ENCODE peak calls at places on chromosomes 5 and 9, in nine cellular contexts. O is IMR-90, E is neuronal stem cell, N is NCI-H446 treated with DMSO at 0.1 percent for 48 hours, C is MV-4-11, U is NCI-H2029 treated with DMSO at 0.1 percent for 48 hours, F is germinal center, G is G401, M is HT1080. P is an unnamed sample.

GRCh38 chr9:108383801-108384200 is 472.0 kb downstream of the ACTL7B start:
- DNase-seq in F (no peak), E (no peak), M (no peak), U (no peak), C (no peak), O (peak), G (no peak), N (no peak), P (no peak)

GRCh38 chr5:160470437-160471341 is 49.0 kb downstream of the PTTG1 start:
- DNase-seq in N (no peak), E (no peak), O (peak), G (no peak), C (peak), M (no peak), U (no peak), F (no peak), P (no peak)

GRCh38 chr9:126700296-126700695 is 86.6 kb downstream of the LMX1B start:
- DNase-seq in U (no peak), N (no peak), M (no peak), G (no peak), O (no peak), E (no peak), C (no peak), F (no peak), P (no peak)

GRCh38 chr5:124952566-124952965 is 206.1 kb upstream of the ZNF608 start:
- DNase-seq in U (no peak), G (no peak), M (no peak), F (peak), E (no peak), N (no peak), C (peak), O (no peak), P (peak)

GRCh38 chr9:119955276-119955675 is 586.0 kb upstream of the BRINP1 start:
- DNase-seq in G (no peak), C (no peak), M (no peak), E (no peak), N (no peak), O (peak), U (no peak), F (no peak), P (no peak)

GRCh38 chr5:125422342-125422741 is 675.9 kb upstream of the ZNF608 start:
- DNase-seq in U (no peak), M (no peak), O (no peak), C (no peak), E (no peak), N (no peak), F (no peak), G (no peak), P (no peak)

GRCh38 chr5:139747583-139748504 is 47.8 kb upstream of the PSD2 start:
- DNase-seq in E (no peak), G (peak), F (peak), M (no peak), O (peak), C (no peak), N (peak), U (no peak), P (peak)

GRCh38 chr9:37433754-37434435 is 11.4 kb downstream of the GRHPR start:
- DNase-seq in O (peak), U (no peak), N (no peak), F (no peak), C (no peak), G (peak), E (peak), M (no peak), P (no peak)

GRCh38 chr5:160250226-160250625 is 20.9 kb downstream of the FABP6 start:
- DNase-seq in N (no peak), M (no peak), C (no peak), F (no peak), O (no peak), E (no peak), G (no peak), U (no peak), P (no peak)

GRCh38 chr5:11224788-11225187 is 463.8 kb upstream of the DAP start:
- DNase-seq in F (no peak), O (no peak), M (no peak), U (no peak), G (no peak), N (no peak), E (no peak), C (peak), P (no peak)

GRCh38 chr9:127546125-127546832 is 65.8 kb upstream of the STXBP1 start:
- DNase-seq in C (no peak), F (no peak), G (no peak), E (no peak), N (no peak), U (no peak), M (no peak), O (no peak), P (no peak)

GRCh38 chr5:65037845-65038815 is 269.4 kb downstream of the CWC27 start:
- DNase-seq in G (peak), N (no peak), U (no peak), E (no peak), C (no peak), F (no peak), M (no peak), O (no peak), P (no peak)

GRCh38 chr9:105993051-105993854 is 298.9 kb downstream of the TMEM38B start:
- DNase-seq in N (no peak), U (no peak), E (no peak), M (no peak), C (no peak), F (no peak), G (peak), O (no peak), P (no peak)

GRCh38 chr9:132769895-132770774 is 99.9 kb downstream of the GTF3C4 start:
- DNase-seq in N (no peak), U (peak), C (peak), O (peak), G (no peak), M (peak), E (peak), F (peak), P (peak)

GRCh38 chr9:135963938-135964337 is 2.8 kb upstream of the UBAC1 start:
- DNase-seq in U (no peak), O (no peak), G (no peak), C (no peak), N (no peak), E (no peak), M (no peak), F (no peak), P (no peak)